ENCODE peak calls at places on chromosomes 6 and 20, in four cellular contexts. B is mammary epithelial cell, Q is heart left ventricle, A is cardiac fibroblast. S is an unnamed sample.

GRCh38 chr20:1472556-1473243 is 6.1 kb upstream of the NSFL1C start:
- DNase-seq in B (no peak), Q (no peak), A (no peak), S (no peak)

GRCh38 chr6:144223686-144224085 is 61.4 kb upstream of the UTRN start:
- DNase-seq in B (no peak), Q (no peak), A (no peak), S (no peak)

GRCh38 chr6:38792356-38792755 is 77.2 kb downstream of the DNAH8 start:
- DNase-seq in B (no peak), Q (no peak), A (no peak), S (no peak)

GRCh38 chr6:109834595-109835437 is 143.3 kb upstream of the GPR6 start:
- DNase-seq in B (no peak), Q (no peak), A (no peak), S (no peak)

GRCh38 chr6:72238021-72238420 is 351.7 kb downstream of the RIMS1 start:
- DNase-seq in B (no peak), Q (no peak), A (no peak), S (no peak)

GRCh38 chr6:168865-169455 is 123.3 kb upstream of the DUSP22 start:
- DNase-seq in B (peak; percentile 44), Q (no peak), A (peak; percentile 66), S (peak; percentile 18)

GRCh38 chr6:73637404-73637803 is 16.4 kb downstream of the SLC17A5 start:
- DNase-seq in B (no peak), Q (no peak), A (no peak), S (no peak)

GRCh38 chr20:24166412-24166811 is 177.8 kb upstream of the GGTLC1 start:
- DNase-seq in B (no peak), Q (no peak), A (no peak), S (no peak)

GRCh38 chr20:20457392-20458126 is 89.7 kb downstream of the INSM1 start:
- DNase-seq in B (no peak), Q (no peak), A (peak; percentile 14), S (no peak)

GRCh38 chr20:9028419-9028818 is 40.5 kb upstream of the PLCB4 start:
- DNase-seq in B (no peak), Q (no peak), A (no peak), S (no peak)

GRCh38 chr20:45444050-45444449 is 25.5 kb upstream of the WFDC2 start:
- DNase-seq in B (no peak), Q (no peak), A (no peak), S (no peak)

GRCh38 chr20:24742436-24742835 is 206.6 kb upstream of the CST7 start:
- DNase-seq in B (no peak), Q (no peak), A (no peak), S (no peak)

GRCh38 chr6:81148726-81149125 is 603.8 kb downstream of the TENT5A start:
- DNase-seq in B (no peak), Q (no peak), A (no peak), S (no peak)

GRCh38 chr6:25227854-25228253 is 51.3 kb upstream of the CARMIL1 start:
- DNase-seq in B (no peak), Q (no peak), A (no peak), S (no peak)

GRCh38 chr6:3962897-3963296 is 113.7 kb downstream of the FAM50B start:
- DNase-seq in B (no peak), Q (no peak), A (peak; percentile 20), S (no peak)

GRCh38 chr6:21103626-21104224 is 489.8 kb upstream of the SOX4 start:
- DNase-seq in B (peak; percentile 31), Q (no peak), A (no peak), S (no peak)

GRCh38 chr20:58638467-58639181 is 12.5 kb upstream of the STX16 start:
- DNase-seq in B (no peak), Q (no peak), A (no peak), S (no peak)

GRCh38 chr6:167937948-167938911 is 59.2 kb upstream of the KIF25 start:
- DNase-seq in B (peak; percentile 89), Q (no peak), A (no peak), S (peak; percentile 31)

GRCh38 chr6:158686791-158687381 is 37.0 kb downstream of the SYTL3 start:
- DNase-seq in B (no peak), Q (no peak), A (no peak), S (no peak)

GRCh38 chr20:41837669-41838224 is 219.6 kb upstream of the CHD6 start:
- DNase-seq in B (no peak), Q (no peak), A (no peak), S (no peak)

GRCh38 chr6:34272022-34272926 is 23.5 kb upstream of the SMIM29 start:
- DNase-seq in B (no peak), Q (peak; percentile 45), A (no peak), S (no peak)

GRCh38 chr6:12101653-12102312 is 89.7 kb downstream of the HIVEP1 start:
- DNase-seq in B (no peak), Q (no peak), A (no peak), S (no peak)

GRCh38 chr6:2697291-2697690 is 53.4 kb downstream of the MYLK4 start:
- DNase-seq in B (no peak), Q (no peak), A (no peak), S (no peak)

DNA sequence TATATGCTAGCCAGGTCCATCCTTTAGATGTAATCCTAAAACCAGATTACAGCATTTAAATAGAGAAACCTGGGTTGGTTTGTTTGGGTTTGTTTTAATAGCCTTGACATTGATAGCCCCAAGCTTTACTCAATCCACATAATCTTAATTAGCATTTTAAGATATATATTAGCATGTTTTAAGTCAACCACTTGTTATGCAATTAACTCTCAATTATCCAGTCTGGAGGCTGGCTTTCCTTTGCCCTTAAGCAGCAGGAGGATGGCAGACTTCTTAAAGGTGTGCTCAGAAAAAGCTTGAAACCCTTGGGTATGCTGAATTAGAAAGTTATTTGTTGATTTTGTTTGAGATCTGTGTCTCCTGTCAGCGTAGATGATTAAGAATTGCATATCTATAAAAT is 46.3 kb upstream of the SMIM28 start:
- DNase-seq in B (no peak), Q (no peak), A (no peak), S (no peak)
- H3K4me3 ChIP-seq in B (no peak overlapping the region), Q (no peak overlapping the region), A (no peak overlapping the region), S (no peak overlapping the region)

DNA sequence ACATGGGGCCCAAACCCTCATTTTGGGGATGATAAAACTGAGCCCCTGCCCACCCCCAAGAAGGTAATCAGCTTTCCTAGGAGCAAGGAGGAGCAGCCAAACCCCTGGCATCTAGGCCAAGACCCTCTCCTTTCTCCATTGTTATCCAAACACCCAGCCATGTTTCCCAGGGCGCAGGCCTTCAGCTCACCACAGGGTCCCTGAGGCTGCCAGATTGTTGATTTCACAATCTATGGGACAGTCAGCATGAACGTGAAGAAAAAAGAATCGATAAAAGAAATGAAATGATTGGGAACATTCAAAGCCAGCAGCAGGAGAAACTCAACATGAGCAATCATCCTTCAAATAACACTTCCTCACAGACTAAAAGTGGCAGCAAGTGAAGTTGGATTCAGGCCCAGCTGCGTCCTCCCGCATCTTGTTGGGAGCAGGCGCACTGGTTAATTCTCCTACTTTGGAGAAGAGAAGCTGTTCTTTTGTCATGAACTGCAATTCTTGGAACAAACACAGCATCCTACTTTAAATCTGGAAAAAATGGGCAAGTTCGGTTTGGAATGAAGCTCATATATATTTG is 241.8 kb upstream of the PRDM1 start:
- DNase-seq in B (no peak), Q (peak; percentile 47), A (peak; percentile 3), S (no peak)
- H3K4me3 ChIP-seq in B (no peak overlapping the region), Q (no peak overlapping the region), A (no peak overlapping the region), S (no peak overlapping the region)

DNA sequence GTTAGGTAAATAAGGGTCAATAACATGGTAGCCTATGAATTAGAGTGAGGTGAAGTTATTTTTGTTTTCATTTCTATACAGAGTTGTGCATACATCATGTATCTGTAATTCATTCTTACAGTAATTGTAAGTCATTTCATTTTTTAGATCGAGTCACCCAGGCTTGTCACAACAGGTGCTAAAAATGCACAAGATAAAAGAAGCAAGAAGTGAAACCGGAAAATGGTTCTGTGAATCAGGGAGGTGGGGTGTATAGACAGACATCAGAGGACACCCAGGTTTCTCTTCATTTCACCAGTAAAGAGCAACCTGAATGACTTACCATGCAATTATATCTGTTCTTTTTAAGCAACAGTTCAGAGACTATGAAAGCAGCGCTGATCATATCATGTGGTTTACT is 27.6 kb upstream of the TBC1D7 start:
- DNase-seq in B (peak; percentile 84), Q (no peak), A (no peak), S (no peak)
- H3K4me3 ChIP-seq in B (no peak overlapping the region), Q (no peak overlapping the region), A (no peak overlapping the region), S (no peak overlapping the region)

GRCh38 chr20:62979310-62979709 is 26.8 kb downstream of the SLC17A9 start:
- DNase-seq in B (no peak), Q (no peak), A (no peak), S (no peak)

GRCh38 chr20:62980970-62981369 is 25.8 kb downstream of the BHLHE23 start:
- DNase-seq in B (no peak), Q (no peak), A (no peak), S (no peak)

GRCh38 chr20:62978559-62978938 is 26.0 kb downstream of the SLC17A9 start:
- DNase-seq in B (no peak), Q (no peak), A (no peak), S (no peak)

GRCh38 chr20:62979876-62980373 is 26.8 kb downstream of the BHLHE23 start:
- DNase-seq in B (no peak), Q (no peak), A (no peak), S (no peak)

GRCh38 chr20:62980380-62980960 is 26.3 kb downstream of the BHLHE23 start:
- DNase-seq in B (no peak), Q (no peak), A (no peak), S (no peak)
- H3K4me3 ChIP-seq in B (no peak overlapping the region), Q (no peak overlapping the region), A (no peak overlapping the region), S (no peak overlapping the region)

GRCh38 chr6:66599541-66599940 is 892.5 kb upstream of the EYS start:
- DNase-seq in B (no peak), Q (no peak), A (no peak), S (no peak)
- H3K4me3 ChIP-seq in B (no peak overlapping the region), Q (no peak overlapping the region), A (no peak overlapping the region), S (no peak overlapping the region)

DNA sequence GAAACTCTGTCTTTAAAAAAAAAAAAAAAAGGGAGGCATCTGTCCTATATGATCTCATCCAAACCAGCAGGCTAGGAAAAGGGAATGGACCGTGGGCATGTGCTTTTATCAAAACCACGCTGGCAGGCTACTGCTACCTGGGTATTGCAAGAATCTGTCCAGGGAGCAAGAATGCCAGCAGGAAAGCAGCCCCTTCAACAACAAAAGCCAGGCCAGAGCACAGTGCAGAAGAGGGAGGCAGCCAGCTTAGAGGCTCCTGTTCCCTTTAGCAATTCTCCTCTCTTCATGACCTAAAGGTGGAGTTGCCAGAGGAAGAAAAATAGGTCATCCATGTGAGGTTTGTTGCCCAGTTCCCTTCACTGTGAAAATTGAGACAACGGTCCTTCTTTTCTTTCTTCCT is 18.2 kb downstream of the TBC1D20 start:
- DNase-seq in B (no peak), Q (no peak), A (no peak), S (no peak)
- H3K4me3 ChIP-seq in B (no peak overlapping the region), Q (no peak overlapping the region), A (no peak overlapping the region), S (no peak overlapping the region)